ENCODE peak calls at places on chromosomes 1 and 21, in five cellular contexts. A, D, M, G and K are unnamed samples.

GRCh38 chr1:53372501-53372951 is 44.7 kb upstream of the LRP8 start:
- DNase-seq in M (peak; percentile 60), G (no peak), A (no peak), D (no peak), K (peak; percentile 20)

GRCh38 chr1:100543640-100544039 is 5.7 kb downstream of the GPR88 start:
- DNase-seq in D (no peak), M (no peak), G (no peak), A (peak; percentile 41), K (no peak)

GRCh38 chr1:28074892-28075511 is 13.4 kb downstream of the EYA3 start:
- DNase-seq in G (no peak), M (no peak), A (no peak), D (no peak), K (no peak)

GRCh38 chr1:6123816-6124215 is 56.3 kb downstream of the CHD5 start:
- DNase-seq in M (peak; percentile 53), D (no peak), A (no peak), G (no peak), K (no peak)

GRCh38 chr1:21216835-21217811 is 40.4 kb upstream of the EIF4G3 start:
- DNase-seq in G (peak; percentile 45), D (no peak), A (peak; percentile 63), M (peak; percentile 86), K (no peak)

GRCh38 chr1:27528701-27529637 is 39.0 kb upstream of the WASF2 start:
- DNase-seq in D (no peak), G (peak; percentile 73), A (peak; percentile 59), M (peak; percentile 86), K (peak; percentile 89)

GRCh38 chr1:89530690-89531089 is 6.1 kb downstream of the LRRC8B start:
- DNase-seq in M (no peak), D (no peak), A (no peak), G (no peak), K (no peak)

GRCh38 chr1:243420369-243420768 is 164.5 kb downstream of the SDCCAG8 start:
- DNase-seq in A (no peak), D (no peak), M (no peak), G (no peak), K (no peak)

GRCh38 chr1:227934476-227935313 is 13.0 kb downstream of the WNT9A start:
- DNase-seq in D (peak; percentile 16), A (peak; percentile 89), G (peak; percentile 39), M (peak; percentile 65), K (no peak)

GRCh38 chr1:21318714-21319159 is 28.5 kb upstream of the ECE1 start:
- DNase-seq in A (no peak), D (no peak), G (peak; percentile 89), M (peak; percentile 98), K (peak; percentile 94)

GRCh38 chr1:89598450-89599331 is 34.2 kb upstream of the LRRC8C start:
- DNase-seq in D (no peak), M (no peak), G (peak; percentile 57), A (peak; percentile 57), K (no peak)

GRCh38 chr1:205709640-205710039 is 29.3 kb upstream of the SLC45A3 start:
- DNase-seq in G (no peak), M (no peak), D (no peak), A (no peak), K (no peak)

GRCh38 chr1:10901091-10901893 is 104.8 kb upstream of the CASZ1 start:
- DNase-seq in G (no peak), A (peak; percentile 81), D (no peak), M (peak; percentile 74), K (no peak)

GRCh38 chr21:29074783-29075182 is 1.3 kb upstream of the CCT8 start:
- DNase-seq in M (no peak), G (no peak), A (no peak), D (no peak), K (no peak)

GRCh38 chr1:19405195-19405760 is 80.1 kb downstream of the CAPZB start:
- DNase-seq in D (no peak), G (no peak), A (no peak), M (no peak), K (no peak)

GRCh38 chr21:45900034-45900868 is 81.3 kb upstream of the COL6A1 start:
- DNase-seq in G (no peak), D (no peak), M (peak; percentile 65), A (no peak), K (no peak)

GRCh38 chr1:5664906-5665875 is 327.0 kb downstream of the NPHP4 start:
- DNase-seq in D (no peak), A (no peak), G (no peak), M (peak; percentile 45), K (no peak)

GRCh38 chr1:159879977-159880376 is 17.5 kb upstream of the VSIG8 start:
- DNase-seq in D (peak; percentile 46), M (no peak), G (peak; percentile 87), A (peak; percentile 86), K (no peak)

GRCh38 chr1:19454265-19455198 is 30.8 kb downstream of the CAPZB start:
- DNase-seq in D (no peak), A (no peak), G (no peak), M (no peak), K (no peak)

GRCh38 chr1:6025269-6026094 is 20.2 kb upstream of the KCNAB2 start:
- DNase-seq in A (peak; percentile 70), D (no peak), M (no peak), G (no peak), K (no peak)

GRCh38 chr1:222288056-222288455 is 259.8 kb downstream of the HHIPL2 start:
- DNase-seq in G (peak; percentile 76), M (no peak), D (no peak), A (peak; percentile 88), K (no peak)

GRCh38 chr1:94124538-94124937 is 3.6 kb upstream of the ABCA4 start:
- DNase-seq in M (no peak), A (no peak), D (no peak), G (no peak), K (no peak)

GRCh38 chr1:82227696-82228095 is 427.0 kb downstream of the ADGRL2 start:
- DNase-seq in G (peak; percentile 72), A (peak; percentile 60), M (no peak), D (peak; percentile 0), K (peak; percentile 36)

GRCh38 chr1:1050577-1051052 is 23.5 kb downstream of the RNF223 start:
- DNase-seq in G (no peak), M (no peak), A (no peak), D (no peak), K (no peak)

GRCh38 chr1:211581521-211581920 is 2.6 kb upstream of the SLC30A1 start:
- DNase-seq in A (peak; percentile 9), G (peak; percentile 72), D (peak; percentile 64), M (no peak), K (peak; percentile 81)

GRCh38 chr1:17094664-17095063 is 24.6 kb downstream of the PADI2 start:
- DNase-seq in G (no peak), A (no peak), D (no peak), M (no peak), K (no peak)

GRCh38 chr1:115123116-115123515 is 33.8 kb upstream of the TSPAN2 start:
- DNase-seq in M (no peak), A (no peak), D (no peak), G (no peak), K (no peak)

DNA sequence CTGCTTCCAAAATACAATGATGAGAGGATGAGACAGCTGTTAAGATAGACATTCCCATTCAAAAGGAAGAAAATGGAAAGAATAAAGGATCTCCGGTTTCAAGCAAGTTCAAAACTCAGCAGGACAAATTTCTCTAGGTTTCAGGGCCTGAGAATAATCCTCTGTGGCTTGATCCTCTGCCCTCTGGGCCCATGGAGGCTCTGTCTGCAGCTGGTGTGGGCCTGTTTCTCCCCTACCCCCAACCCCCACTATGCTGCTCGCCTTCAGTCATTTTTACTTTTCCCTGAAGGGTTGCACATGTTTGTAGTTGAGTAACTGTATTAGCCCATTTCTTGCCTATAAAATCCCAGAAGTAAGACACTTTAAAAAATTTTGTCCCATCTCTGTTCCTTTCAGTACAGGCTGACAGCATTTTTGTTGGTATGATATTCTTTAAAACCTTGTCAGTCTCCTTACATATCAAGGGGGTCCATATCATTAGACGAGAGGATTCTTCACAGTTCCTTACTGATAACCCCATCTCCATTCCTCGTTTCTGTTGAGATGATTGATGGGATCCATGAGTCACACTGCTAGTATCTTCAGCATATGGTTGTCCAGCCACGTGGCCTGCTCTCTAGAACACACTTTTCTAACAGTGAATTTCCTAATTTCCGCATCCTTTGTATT is 10.5 kb downstream of the ZMYM4 start:
- DNase-seq in D (no peak), M (no peak), A (no peak), G (peak; percentile 60), K (no peak)
- H3K4me3 ChIP-seq in D (no peak overlapping the region), M (no peak overlapping the region), A (no peak overlapping the region), G (no peak overlapping the region), K (no peak overlapping the region)

DNA sequence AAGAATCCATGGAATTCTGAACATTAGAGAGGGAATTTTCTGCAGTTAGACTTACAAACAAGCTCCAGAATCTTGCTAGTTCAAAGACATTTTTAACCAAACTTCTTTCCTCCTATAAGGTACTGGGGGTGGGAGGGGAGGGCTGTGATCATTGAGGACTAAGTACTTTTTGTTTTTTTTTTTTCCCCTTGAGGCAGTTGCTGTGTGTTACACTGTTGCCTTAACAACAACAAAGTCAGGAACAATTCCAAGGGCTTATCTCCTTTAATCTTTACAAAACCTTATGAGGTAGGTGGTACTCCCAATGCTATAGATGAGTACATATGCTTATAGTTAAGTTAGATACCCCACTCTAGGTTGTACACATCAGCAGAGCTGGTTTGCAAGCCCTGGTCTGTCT is 62.9 kb downstream of the PPP1R12B start:
- DNase-seq in M (no peak), D (no peak), G (no peak), A (no peak), K (no peak)
- H3K4me3 ChIP-seq in M (no peak overlapping the region), D (no peak overlapping the region), G (no peak overlapping the region), A (no peak overlapping the region), K (no peak overlapping the region)

GRCh38 chr1:36603461-36603860 is 120.7 kb upstream of the CSF3R start:
- DNase-seq in A (peak; percentile 7), D (no peak), G (no peak), M (no peak), K (no peak)

GRCh38 chr1:36609241-36610027 is 126.7 kb upstream of the CSF3R start:
- DNase-seq in G (peak; percentile 28), A (peak; percentile 60), M (no peak), D (peak; percentile 8), K (no peak)

GRCh38 chr1:36606908-36607651 is 124.4 kb upstream of the CSF3R start:
- DNase-seq in G (no peak), D (no peak), A (no peak), M (no peak), K (no peak)

GRCh38 chr1:36608272-36608671 is 125.6 kb upstream of the CSF3R start:
- DNase-seq in D (no peak), G (no peak), M (no peak), A (no peak), K (no peak)

DNA sequence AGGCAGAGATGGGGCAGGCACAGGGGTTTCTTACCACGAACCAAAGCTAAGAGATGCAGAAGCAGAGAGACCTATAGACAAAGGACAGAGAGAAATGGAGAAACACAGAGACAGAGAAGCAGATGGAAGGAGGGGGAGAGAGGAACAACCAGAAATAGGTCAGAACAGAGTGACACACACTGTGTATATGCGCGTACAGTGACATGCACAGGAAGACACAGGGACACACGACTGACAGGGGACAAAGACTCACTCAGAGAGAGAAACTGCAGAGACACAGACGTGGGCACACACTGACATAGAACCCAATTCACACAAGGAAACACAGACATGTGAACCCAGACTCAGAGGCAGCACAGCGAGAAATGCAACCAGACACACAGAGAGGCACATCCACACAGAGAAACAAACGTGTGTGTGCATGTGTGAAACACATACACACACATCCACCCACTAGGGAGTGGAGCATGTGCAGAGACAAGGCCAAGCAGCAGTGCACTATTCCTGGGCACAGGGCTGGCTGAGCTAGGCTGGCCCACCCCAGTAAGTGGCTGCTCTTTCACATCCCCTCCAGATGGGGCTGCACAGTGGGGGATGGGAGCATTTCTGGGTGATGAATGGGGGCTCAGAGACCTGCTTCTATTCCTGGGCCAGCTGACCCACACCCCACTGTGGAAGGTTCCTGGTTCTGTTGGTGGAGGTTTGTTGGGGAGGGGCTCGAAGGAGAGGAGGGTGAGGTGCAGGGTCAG is 123.4 kb upstream of the CSF3R start:
- DNase-seq in A (no peak), M (no peak), G (no peak), D (no peak), K (no peak)
- H3K4me3 ChIP-seq in A (no peak overlapping the region), M (no peak overlapping the region), G (no peak overlapping the region), D (no peak overlapping the region), K (no peak overlapping the region)

GRCh38 chr1:15850450-15851079 is 3.1 kb downstream of the SPEN start:
- DNase-seq in D (no peak), M (no peak), A (peak; percentile 22), G (no peak), K (no peak)
- H3K4me3 ChIP-seq in D (peak overlapping the region; percentile 66), M (no peak overlapping the region), A (peak overlapping the region; percentile 98), G (peak overlapping the region; percentile 87), K (peak overlapping the region; percentile 93)